ENCODE peak calls at places on chromosomes 11 and 22, in seven cellular contexts. L, O, S, F, J, K and N are unnamed samples.
A peak's percentile ranks its signal among the peaks of the same experiment; 100 is the strongest.

GRCh38 chr11:104694259-104695070 is 203.8 kb downstream of the CASP12 start:
- DNase-seq in L (no peak), F (no peak), J (no peak), K (no peak), S (no peak), O (no peak), N (no peak)

GRCh38 chr11:19559746-19560145 is 152.9 kb upstream of the NAV2 start:
- DNase-seq in F (no peak), O (no peak), J (no peak), S (no peak), L (peak; percentile 71), K (no peak), N (no peak)

GRCh38 chr22:49925525-49926128 is 7.2 kb downstream of the CRELD2 start:
- DNase-seq in L (no peak), K (no peak), S (peak; percentile 71), J (no peak), F (no peak), O (no peak), N (peak; percentile 67)

GRCh38 chr11:88284306-88285057 is 53.1 kb downstream of the CTSC start:
- DNase-seq in S (no peak), F (no peak), O (no peak), K (no peak), L (no peak), J (no peak), N (no peak)

GRCh38 chr11:25981998-25982397 is 349.9 kb upstream of the ANO3 start:
- DNase-seq in S (peak; percentile 46), K (no peak), L (peak; percentile 30), F (peak; percentile 14), J (no peak), O (peak; percentile 53), N (no peak)

GRCh38 chr11:6397156-6397555 is 6.9 kb downstream of the SMPD1 start:
- DNase-seq in K (no peak), L (no peak), J (no peak), F (no peak), S (no peak), O (no peak), N (no peak)

GRCh38 chr11:13206086-13206640 is 71.4 kb upstream of the BMAL1 start:
- DNase-seq in J (no peak), K (no peak), L (no peak), S (no peak), O (no peak), F (no peak), N (no peak)

GRCh38 chr22:29994027-29994715 is 86.1 kb upstream of the HORMAD2 start:
- DNase-seq in O (peak; percentile 62), S (no peak), K (no peak), L (peak; percentile 14), J (no peak), F (no peak), N (no peak)

GRCh38 chr11:10401275-10401674 is 53.8 kb upstream of the AMPD3 start:
- DNase-seq in K (peak; percentile 47), J (no peak), L (peak; percentile 16), F (no peak), S (no peak), O (no peak), N (no peak)

GRCh38 chr11:46942172-46942571 is 5.6 kb downstream of the CSTPP1 start:
- DNase-seq in F (no peak), K (no peak), O (no peak), S (no peak), L (no peak), J (no peak), N (no peak)

GRCh38 chr11:62627718-62628117 is 5.9 kb upstream of the B3GAT3 start:
- DNase-seq in L (no peak), F (no peak), S (no peak), K (no peak), O (no peak), J (no peak), N (no peak)

GRCh38 chr22:39103431-39103830 is 6.4 kb downstream of the APOBEC3H start:
- DNase-seq in S (no peak), O (no peak), F (no peak), K (no peak), J (no peak), L (no peak), N (no peak)

GRCh38 chr22:42758929-42759629 is 38.4 kb upstream of the A4GALT start:
- DNase-seq in F (no peak), S (no peak), O (no peak), J (no peak), K (no peak), L (no peak), N (no peak)

GRCh38 chr11:101434241-101434640 is 149.6 kb downstream of the TRPC6 start:
- DNase-seq in J (no peak), F (no peak), O (no peak), S (no peak), L (no peak), K (no peak), N (no peak)

GRCh38 chr11:101435406-101435805 is 148.4 kb downstream of the TRPC6 start:
- DNase-seq in K (no peak), J (no peak), O (no peak), S (no peak), F (no peak), L (no peak), N (no peak)

GRCh38 chr11:101438126-101438525 is 145.7 kb downstream of the TRPC6 start:
- DNase-seq in F (no peak), O (no peak), L (no peak), K (no peak), S (no peak), J (no peak), N (no peak)

GRCh38 chr11:101439488-101439887 is 144.3 kb downstream of the TRPC6 start:
- DNase-seq in O (no peak), J (no peak), F (no peak), S (no peak), L (no peak), K (no peak), N (no peak)

GRCh38 chr11:101436511-101437142 is 147.2 kb downstream of the TRPC6 start:
- DNase-seq in O (peak; percentile 18), J (no peak), F (peak; percentile 38), L (peak; percentile 5), S (no peak), K (peak; percentile 74), N (no peak)
- TF ChIP-seq TAF1 in O (no peak), J (no peak), F (no peak), L (no peak), S (no peak), K (no peak), N (no peak)

GRCh38 chr11:129257512-129257911 is 65.4 kb upstream of the ARHGAP32 start:
- DNase-seq in F (no peak), O (no peak), J (no peak), S (no peak), K (no peak), L (no peak), N (no peak)

GRCh38 chr11:129258205-129258604 is 66.1 kb upstream of the ARHGAP32 start:
- DNase-seq in L (no peak), F (no peak), K (no peak), O (no peak), S (no peak), J (no peak), N (no peak)

GRCh38 chr11:129259950-129260349 is 67.8 kb upstream of the ARHGAP32 start:
- DNase-seq in K (no peak), L (no peak), F (no peak), O (peak; percentile 95), J (no peak), S (no peak), N (no peak)

GRCh38 chr11:129264114-129264513 is 72.0 kb upstream of the ARHGAP32 start:
- DNase-seq in L (no peak), S (no peak), K (no peak), F (no peak), O (no peak), J (no peak), N (no peak)

DNA sequence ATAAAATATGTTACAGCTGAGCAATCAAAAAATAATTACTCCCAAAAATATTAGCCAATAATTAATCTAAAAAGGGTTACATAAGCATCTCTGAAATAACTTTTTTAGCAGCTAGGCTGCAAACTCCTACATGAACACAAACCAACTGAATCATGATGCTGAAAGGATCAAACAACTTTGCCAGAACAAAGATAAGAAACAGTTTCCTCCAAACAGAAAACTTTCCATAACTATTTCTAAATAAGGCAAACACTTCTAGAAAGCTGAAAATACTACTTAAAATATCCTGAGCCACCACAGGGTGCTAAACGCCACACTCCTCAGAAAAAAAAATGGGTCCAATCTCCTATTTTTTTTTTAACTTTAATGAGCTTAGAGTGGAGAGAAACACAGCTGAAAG is 68.6 kb upstream of the ARHGAP32 start:
- DNase-seq in S (no peak), J (no peak), O (no peak), L (no peak), F (no peak), K (no peak), N (no peak)
- TF ChIP-seq TAF1 in S (no peak), J (no peak), O (no peak), L (no peak), F (no peak), K (no peak), N (no peak)

GRCh38 chr11:83809274-83809673 is 523.1 kb upstream of the CCDC90B start:
- DNase-seq in L (no peak), J (no peak), O (no peak), K (no peak), F (no peak), S (no peak), N (no peak)

GRCh38 chr11:83815736-83816135 is 529.6 kb upstream of the CCDC90B start:
- DNase-seq in L (no peak), S (no peak), F (no peak), O (no peak), K (no peak), J (no peak), N (no peak)

GRCh38 chr11:83818349-83818748 is 532.2 kb upstream of the CCDC90B start:
- DNase-seq in O (no peak), S (no peak), L (no peak), J (no peak), F (no peak), K (no peak), N (no peak)

GRCh38 chr11:83816572-83817187 is 530.5 kb upstream of the CCDC90B start:
- DNase-seq in F (peak; percentile 6), O (peak; percentile 9), L (peak; percentile 8), K (no peak), S (no peak), J (no peak), N (no peak)

GRCh38 chr11:83813296-83813695 is 527.1 kb upstream of the CCDC90B start:
- DNase-seq in F (no peak), K (no peak), S (no peak), O (no peak), J (no peak), L (no peak), N (no peak)
- TF ChIP-seq TAF1 in F (no peak), K (no peak), S (no peak), O (no peak), J (no peak), L (no peak), N (no peak)

DNA sequence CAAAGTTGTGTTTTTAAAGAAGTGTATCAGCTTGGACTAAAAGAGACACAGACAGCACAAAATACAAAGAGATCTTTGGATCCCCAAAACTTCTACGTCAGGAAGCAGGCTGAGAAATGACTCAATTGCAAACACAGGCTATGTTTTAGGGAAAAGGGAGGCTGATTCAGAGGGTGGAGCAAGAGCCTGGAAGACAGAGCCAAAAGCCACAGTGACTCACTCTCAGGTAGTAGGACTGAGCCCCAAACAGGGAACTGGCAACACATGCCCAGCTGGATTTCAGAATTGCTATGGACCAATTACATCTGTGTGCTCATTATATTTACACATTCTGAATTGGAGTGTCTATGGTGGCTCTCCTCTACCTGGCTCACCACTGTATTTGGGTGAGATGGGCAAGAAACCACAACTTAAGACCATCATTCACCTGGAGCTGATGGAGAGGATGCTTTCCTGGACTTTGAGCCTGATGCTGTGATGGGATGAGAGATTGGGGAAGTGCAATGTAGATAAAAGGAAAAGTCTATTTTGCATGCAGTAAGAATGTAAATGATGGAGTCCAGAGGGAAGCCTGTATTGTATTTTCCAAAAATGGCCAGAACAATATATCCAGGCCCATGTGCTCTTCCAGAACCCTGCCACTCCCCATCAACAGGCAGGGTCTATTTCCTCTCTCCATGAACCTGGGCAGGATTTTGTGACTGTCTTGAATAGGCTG is 20.8 kb upstream of the LINC01488 start:
- DNase-seq in K (no peak), F (no peak), S (no peak), L (no peak), J (no peak), O (peak; percentile 30), N (no peak)
- TF ChIP-seq TAF1 in K (no peak), F (no peak), S (no peak), L (no peak), J (no peak), O (no peak), N (no peak)